ENCODE peak calls at places on chromosomes 5 and 9, in four cellular contexts. R is endothelial cell of umbilical vein, W is K562, X is IMR-90. H is an unnamed sample. For H3K9me1, the result is how much of the 10 kb centered on the place peaks cover.

GRCh38 chr5:89917112-89917511 is 492.4 kb downstream of the CETN3 start:
- DNase-seq in R (no peak), X (no peak), W (no peak), H (no peak)

GRCh38 chr5:97163360-97163764 is 19.7 kb downstream of the RIOK2 start:
- DNase-seq in X (peak), W (no peak), R (peak), H (no peak)

GRCh38 chr5:88665750-88666215 is 217.2 kb downstream of the MEF2C start:
- DNase-seq in X (no peak), W (no peak), R (no peak), H (no peak)

GRCh38 chr5:40172721-40173120 is 507.0 kb upstream of the PTGER4 start:
- DNase-seq in R (peak), W (no peak), X (no peak), H (no peak)

GRCh38 chr5:172878585-172879433 is 44.8 kb downstream of the ERGIC1 start:
- DNase-seq in W (no peak), R (peak), X (peak), H (no peak)

GRCh38 chr5:156475182-156475830 is 148.3 kb downstream of the SGCD start:
- DNase-seq in R (no peak), X (peak), W (no peak), H (no peak)

GRCh38 chr5:73278693-73279092 is 105.7 kb downstream of the TMEM174 start:
- DNase-seq in R (no peak), W (no peak), X (no peak), H (peak)

GRCh38 chr5:76402251-76402879 is 720 bp upstream of the IQGAP2 start:
- DNase-seq in W (peak), R (peak), X (no peak), H (no peak)

GRCh38 chr5:148904440-148904839 is 78.0 kb downstream of the ADRB2 start:
- DNase-seq in W (no peak), R (no peak), X (no peak), H (no peak)

GRCh38 chr9:123928471-123929176 is 1.3 kb downstream of the DENND1A start:
- DNase-seq in R (peak), X (peak), W (no peak), H (no peak)

GRCh38 chr5:133155326-133155969 is 103.6 kb downstream of the HSPA4 start:
- DNase-seq in W (no peak), R (no peak), X (no peak), H (no peak)

GRCh38 chr9:7783635-7784063 is 15.9 kb downstream of the DMAC1 start:
- DNase-seq in W (no peak), R (no peak), X (no peak), H (no peak)

GRCh38 chr5:1409386-1410110 is 35.7 kb downstream of the SLC6A3 start:
- DNase-seq in R (peak), X (peak), W (peak), H (no peak)

GRCh38 chr5:64165500-64166200 is at the start of gene RNF180:
- DNase-seq in R (peak), X (no peak), W (no peak), H (no peak)

GRCh38 chr9:76835571-76836283 is 70.2 kb downstream of the PRUNE2 start:
- DNase-seq in W (no peak), R (no peak), X (peak), H (no peak)

GRCh38 chr9:131530546-131530929 is 525 bp downstream of the UCK1 start:
- DNase-seq in X (peak), R (peak), W (peak), H (no peak)

GRCh38 chr9:69174645-69175487 is 789 bp downstream of the TJP2 start:
- DNase-seq in X (peak), R (peak), W (no peak), H (no peak)

GRCh38 chr5:155027993-155028629 is 14.6 kb downstream of the KIF4B start:
- DNase-seq in W (no peak), X (no peak), R (peak), H (no peak)

GRCh38 chr9:38363589-38363925 is 28.9 kb upstream of the ALDH1B1 start:
- DNase-seq in R (no peak), W (no peak), X (no peak), H (no peak)

GRCh38 chr5:56852228-56853000 is 37.1 kb downstream of the MAP3K1 start:
- DNase-seq in W (no peak), R (no peak), X (peak), H (no peak)

GRCh38 chr9:110081395-110081794 is 126.6 kb downstream of the C9orf152 start:
- DNase-seq in R (no peak), W (no peak), X (peak), H (no peak)

DNA sequence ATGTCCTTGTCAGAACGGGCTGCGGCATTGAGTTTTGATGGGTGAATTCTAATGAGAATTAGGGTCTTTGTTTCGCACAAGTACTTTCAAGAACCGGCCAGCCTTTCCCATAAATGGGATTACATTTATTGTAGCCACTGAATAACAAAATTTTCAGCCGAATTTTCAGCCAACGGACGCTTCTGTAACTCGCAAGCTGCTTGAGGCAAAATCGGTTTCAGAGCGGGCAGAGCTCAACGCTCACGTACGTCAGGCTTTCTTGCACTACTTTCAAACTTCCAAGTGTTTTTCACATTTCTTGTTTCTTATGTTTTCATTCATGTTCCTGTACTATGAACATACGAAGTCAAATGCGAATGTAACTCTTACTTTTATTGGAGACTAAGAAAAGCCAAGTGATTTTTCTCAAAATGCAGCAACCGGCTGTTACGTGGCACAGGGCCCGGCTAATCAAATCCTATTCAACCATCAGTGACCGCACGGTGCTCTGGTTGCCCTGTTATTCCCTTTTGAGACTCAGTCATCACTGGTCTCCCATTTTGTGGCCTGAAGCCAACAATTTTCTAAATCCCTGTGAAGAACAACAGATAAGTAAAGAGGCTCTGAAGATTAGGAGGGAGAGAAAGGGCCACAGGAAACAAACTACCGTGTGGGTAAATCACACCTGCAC is 68.5 kb downstream of the SLC28A3 start:
- DNase-seq in W (no peak), R (no peak), X (peak), H (no peak)
- H3K9me1 ChIP-seq in W (under half), R (under half), X (under half), H (under half)

GRCh38 chr5:176519810-176520720 is 17.1 kb downstream of the RNF44 start:
- DNase-seq in X (no peak), R (no peak), W (no peak), H (no peak)

GRCh38 chr5:176524987-176525386 is 12.2 kb downstream of the RNF44 start:
- DNase-seq in R (no peak), X (no peak), W (no peak), H (no peak)

GRCh38 chr5:176524138-176524537 is 13.1 kb downstream of the RNF44 start:
- DNase-seq in R (no peak), W (no peak), X (no peak), H (no peak)

GRCh38 chr5:176521286-176521685 is 15.9 kb downstream of the RNF44 start:
- DNase-seq in W (no peak), X (no peak), R (no peak), H (no peak)

GRCh38 chr5:176521699-176522263 is 15.4 kb downstream of the RNF44 start:
- DNase-seq in R (no peak), W (no peak), X (no peak), H (no peak)
- H3K9me1 ChIP-seq in R (under half), W (under half), X (under half), H (under half)

GRCh38 chr5:152412129-152412528 is 7.0 kb upstream of the NMUR2 start:
- DNase-seq in W (no peak), R (no peak), X (no peak), H (no peak)
- H3K9me1 ChIP-seq in W (under half), R (under half), X (under half), H (under half)

DNA sequence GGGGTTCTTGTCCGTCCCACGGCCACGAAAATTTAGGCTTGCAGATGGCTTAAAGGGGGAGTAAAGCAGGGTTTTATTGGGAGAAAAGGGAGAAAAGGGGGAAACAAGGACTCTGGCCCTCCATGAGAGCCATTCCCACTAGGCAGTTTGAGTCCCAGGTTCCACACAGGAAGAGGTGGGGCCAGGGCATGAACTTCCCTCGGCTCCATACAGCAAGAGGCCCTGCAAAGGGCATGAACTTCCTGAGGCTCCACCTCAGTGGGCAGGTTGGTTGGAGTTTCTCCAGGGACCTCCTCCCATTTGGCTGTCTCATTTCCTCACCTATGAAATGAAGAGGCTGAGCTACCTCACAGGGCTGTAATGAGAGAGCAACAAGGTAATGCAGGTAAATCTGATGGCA is 229.7 kb downstream of the MAT2B start:
- DNase-seq in X (no peak), W (no peak), R (no peak), H (no peak)
- H3K9me1 ChIP-seq in X (under half), W (under half), R (under half), H (under half)

GRCh38 chr5:150322202-150322601 is 19.5 kb upstream of the ARSI start:
- DNase-seq in R (peak), X (peak), W (no peak), H (peak)
- H3K9me1 ChIP-seq in R (under half), X (under half), W (under half), H (under half)

DNA sequence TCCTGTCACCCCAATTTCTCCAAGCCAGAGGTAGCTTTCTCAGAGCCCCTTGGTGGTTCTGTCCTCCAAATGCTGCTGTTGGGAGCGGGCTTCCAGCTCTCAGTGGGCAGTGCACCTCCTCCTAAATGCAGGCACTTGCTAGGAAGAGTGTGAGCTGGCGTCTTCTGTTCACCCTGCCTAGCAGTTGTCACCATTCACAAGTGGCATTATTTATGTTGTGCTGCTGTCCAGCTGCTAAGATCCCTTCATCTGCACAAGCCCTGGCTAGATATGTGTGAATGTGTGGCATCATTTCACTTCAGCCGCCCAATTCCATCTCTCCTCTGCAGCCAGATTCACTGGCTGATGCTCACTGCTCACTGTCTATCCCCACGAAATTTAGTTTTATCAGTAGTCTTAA is 43.7 kb downstream of the SLC36A1 start:
- DNase-seq in W (no peak), X (no peak), R (no peak), H (no peak)
- H3K9me1 ChIP-seq in W (under half), X (under half), R (under half), H (under half)

GRCh38 chr9:71509054-71509453 is 259.3 kb downstream of the CEMIP2 start:
- DNase-seq in W (no peak), X (no peak), R (no peak), H (peak)

GRCh38 chr9:71504636-71505035 is 263.7 kb downstream of the CEMIP2 start:
- DNase-seq in X (no peak), R (no peak), W (no peak), H (peak)

DNA sequence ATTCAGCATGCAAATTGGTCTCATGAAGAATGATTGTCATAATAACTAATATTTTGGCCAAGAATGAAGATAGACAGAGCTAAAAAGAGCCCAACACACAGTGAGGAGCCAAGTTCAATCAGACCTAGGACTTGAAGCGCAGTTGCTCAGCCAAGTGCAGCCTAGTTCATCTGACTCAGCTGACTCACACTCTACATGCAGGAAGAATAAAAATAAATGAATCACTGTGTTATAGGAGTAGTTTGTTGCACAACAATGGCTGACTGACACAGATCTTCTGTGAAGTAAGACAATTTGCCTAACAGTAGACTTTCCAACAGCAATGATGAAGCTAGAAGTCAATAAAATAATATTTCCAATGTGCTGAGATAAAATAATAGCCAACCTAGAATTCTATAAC is 261.5 kb downstream of the CEMIP2 start:
- DNase-seq in X (peak), R (no peak), W (no peak), H (peak)
- H3K9me1 ChIP-seq in X (under half), R (under half), W (under half), H (under half)